ENCODE peak calls at places on chromosomes 11 and 22, in eight cellular contexts. O is colonic mucosa, H is nephron progenitor cell, B is Calu3, M is foreskin fibroblast, A is endothelial cell, D is omental fat pad, S is H1. U is an unnamed sample.

GRCh38 chr11:34819740-34820482 is 96.3 kb downstream of the APIP start:
- DNase-seq in O (no peak), H (no peak), B (no peak), M (no peak), A (no peak), D (no peak), S (no peak), U (no peak)

GRCh38 chr11:34243620-34244493 is 114.0 kb downstream of the ABTB2 start:
- DNase-seq in O (peak), H (no peak), B (peak), M (no peak), A (no peak), D (no peak), S (no peak), U (no peak)

GRCh38 chr22:36334081-36334831 is 53.5 kb downstream of the MYH9 start:
- DNase-seq in O (peak), H (no peak), B (no peak), M (no peak), A (peak), D (no peak), S (no peak), U (no peak)

GRCh38 chr11:13963949-13964770 is 1.6 kb downstream of the SPON1 start:
- DNase-seq in O (peak), H (peak), B (peak), M (no peak), A (peak), D (no peak), S (no peak), U (no peak)

GRCh38 chr11:77602385-77603105 is 12.8 kb downstream of the AQP11 start:
- DNase-seq in O (no peak), H (no peak), B (no peak), M (peak), A (no peak), D (no peak), S (no peak), U (no peak)

GRCh38 chr22:23180301-23180892 is at the start of gene BCR:
- DNase-seq in O (peak), H (peak), B (peak), M (peak), A (peak), D (no peak), S (no peak), U (peak)

GRCh38 chr22:49269371-49269770 is 558.3 kb downstream of the BRD1 start:
- DNase-seq in O (no peak), H (no peak), B (no peak), M (no peak), A (no peak), D (no peak), S (peak), U (no peak)

GRCh38 chr11:66315921-66316811 is 678 bp downstream of the CD248 start:
- DNase-seq in O (no peak), H (no peak), B (no peak), M (no peak), A (no peak), D (no peak), S (no peak), U (no peak)

GRCh38 chr11:2778630-2779498 is 79.1 kb upstream of the KCNQ1OT1 start:
- DNase-seq in O (peak), H (no peak), B (peak), M (peak), A (peak), D (no peak), S (no peak), U (peak)

GRCh38 chr22:27273386-27273785 is 528.2 kb downstream of the MN1 start:
- DNase-seq in O (no peak), H (no peak), B (no peak), M (no peak), A (no peak), D (no peak), S (no peak), U (no peak)

GRCh38 chr11:36033082-36033751 is 89.4 kb downstream of the LDLRAD3 start:
- DNase-seq in O (no peak), H (no peak), B (no peak), M (no peak), A (no peak), D (no peak), S (peak), U (no peak)

GRCh38 chr11:8374716-8375115 is 111.0 kb upstream of the LMO1 start:
- DNase-seq in O (no peak), H (no peak), B (no peak), M (no peak), A (no peak), D (no peak), S (no peak), U (no peak)

GRCh38 chr11:85647078-85647477 is 689 bp upstream of the TMEM126A start:
- DNase-seq in O (no peak), H (no peak), B (no peak), M (no peak), A (no peak), D (no peak), S (no peak), U (no peak)

GRCh38 chr11:67545280-67545679 is 22.0 kb upstream of the CABP2 start:
- DNase-seq in O (peak), H (no peak), B (peak), M (no peak), A (no peak), D (no peak), S (no peak), U (no peak)

GRCh38 chr11:94775576-94776327 is 7.6 kb downstream of the AMOTL1 start:
- DNase-seq in O (no peak), H (no peak), B (no peak), M (no peak), A (no peak), D (no peak), S (no peak), U (no peak)

GRCh38 chr11:107545101-107545514 is 20.4 kb downstream of the ALKBH8 start:
- DNase-seq in O (no peak), H (no peak), B (no peak), M (no peak), A (no peak), D (no peak), S (no peak), U (no peak)

GRCh38 chr11:8080674-8081590 is at the start of gene TUB:
- DNase-seq in O (no peak), H (peak), B (peak), M (no peak), A (peak), D (no peak), S (no peak), U (no peak)

GRCh38 chr11:76623884-76624419 is 46.6 kb downstream of the LRRC32 start:
- DNase-seq in O (peak), H (no peak), B (no peak), M (no peak), A (no peak), D (no peak), S (no peak), U (no peak)

GRCh38 chr22:49957826-49958461 is 2.6 kb upstream of the PIM3 start:
- DNase-seq in O (no peak), H (no peak), B (no peak), M (no peak), A (no peak), D (no peak), S (no peak), U (no peak)

GRCh38 chr11:47889714-47890441 is 41.7 kb upstream of the NUP160 start:
- DNase-seq in O (no peak), H (no peak), B (no peak), M (no peak), A (no peak), D (no peak), S (no peak), U (no peak)

GRCh38 chr11:114280696-114281095 is 15.5 kb upstream of the NNMT start:
- DNase-seq in O (peak), H (peak), B (peak), M (peak), A (peak), D (no peak), S (peak), U (no peak)

GRCh38 chr11:132427611-132428010 is 1057.2 kb downstream of the NTM start:
- DNase-seq in O (no peak), H (no peak), B (no peak), M (peak), A (no peak), D (no peak), S (no peak), U (no peak)

GRCh38 chr11:116073854-116074837 is 569.9 kb upstream of the CADM1 start:
- DNase-seq in O (no peak), H (no peak), B (no peak), M (no peak), A (no peak), D (no peak), S (no peak), U (no peak)

GRCh38 chr11:11251394-11251970 is 101.6 kb downstream of the CSNK2A3 start:
- DNase-seq in O (no peak), H (no peak), B (no peak), M (no peak), A (no peak), D (no peak), S (no peak), U (no peak)

GRCh38 chr11:48006301-48006992 is 26.1 kb downstream of the PTPRJ start:
- DNase-seq in O (no peak), H (no peak), B (no peak), M (peak), A (no peak), D (no peak), S (no peak), U (no peak)

GRCh38 chr11:57424137-57424801 is 2.7 kb downstream of the SLC43A3 start:
- DNase-seq in O (no peak), H (no peak), B (no peak), M (no peak), A (no peak), D (no peak), S (no peak), U (no peak)

GRCh38 chr11:61315260-61315659 is 17.6 kb downstream of the DDB1 start:
- DNase-seq in O (no peak), H (no peak), B (no peak), M (no peak), A (no peak), D (no peak), S (no peak), U (no peak)

GRCh38 chr22:27179161-27179560 is 521.8 kb downstream of the MIAT start:
- DNase-seq in O (no peak), H (no peak), B (no peak), M (no peak), A (no peak), D (no peak), S (no peak), U (no peak)

GRCh38 chr22:34370711-34371110 is 450.4 kb upstream of the LARGE1 start:
- DNase-seq in O (no peak), H (no peak), B (no peak), M (no peak), A (no peak), D (no peak), S (no peak), U (no peak)

GRCh38 chr22:45932066-45932465 is 44.9 kb downstream of the WNT7B start:
- DNase-seq in O (no peak), H (no peak), B (no peak), M (no peak), A (no peak), D (no peak), S (no peak), U (no peak)

GRCh38 chr11:26949846-26950245 is 44.1 kb upstream of the FIBIN start:
- DNase-seq in O (no peak), H (no peak), B (no peak), M (peak), A (no peak), D (no peak), S (no peak), U (no peak)

DNA sequence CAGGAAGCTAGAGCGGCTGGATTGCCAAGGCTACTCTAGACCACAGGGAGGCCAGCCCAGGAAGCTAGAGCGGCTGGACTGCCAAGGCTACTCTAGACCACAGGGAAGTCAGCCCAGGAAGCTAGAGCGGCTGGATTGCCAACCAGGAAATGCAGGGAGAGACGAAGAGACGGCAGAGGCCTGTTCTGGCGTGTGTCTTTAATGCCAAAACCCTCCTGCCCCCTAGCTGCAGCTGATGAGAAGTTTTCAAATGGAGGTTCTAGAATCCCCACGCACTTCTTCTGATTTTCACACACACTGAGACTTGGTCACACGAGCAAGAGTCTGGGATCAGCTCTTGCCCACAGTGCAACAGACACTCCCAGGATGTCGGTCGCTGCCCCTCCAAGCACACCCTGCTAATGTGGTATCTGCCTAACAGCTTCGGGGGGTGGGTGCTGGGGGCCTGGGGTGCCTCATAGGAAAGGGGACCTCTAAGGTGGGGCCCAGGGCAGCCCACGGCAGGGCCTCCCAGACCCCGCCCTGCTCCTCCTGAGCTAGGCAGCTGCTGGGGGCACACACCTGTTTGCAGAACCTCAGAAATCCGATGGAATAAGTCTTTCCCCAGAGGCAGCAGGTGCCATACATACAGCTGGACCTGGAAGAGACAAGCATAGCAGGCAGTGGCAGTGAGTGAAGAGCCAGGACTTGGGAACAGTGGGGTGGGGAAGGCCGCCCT is 28.5 kb downstream of the MAFF start:
- DNase-seq in O (peak), H (no peak), B (no peak), M (peak), A (peak), D (no peak), S (no peak), U (peak)
- TF ChIP-seq CTCF in O (peak), H (peak), B (no peak), M (no peak), A (peak), D (no peak), S (peak), U (peak)

GRCh38 chr11:17905477-17905876 is 107.4 kb downstream of the SERGEF start:
- DNase-seq in O (no peak), H (no peak), B (no peak), M (no peak), A (no peak), D (no peak), S (no peak), U (no peak)
- TF ChIP-seq CTCF in O (no peak), H (no peak), B (no peak), M (no peak), A (no peak), D (no peak), S (no peak), U (no peak)

GRCh38 chr11:838441-839279 is 3.7 kb downstream of the POLR2L start:
- DNase-seq in O (peak), H (no peak), B (no peak), M (peak), A (peak), D (no peak), S (no peak), U (no peak)
- TF ChIP-seq CTCF in O (no peak), H (peak), B (peak), M (no peak), A (peak), D (no peak), S (no peak), U (no peak)

GRCh38 chr11:117239295-117239694 is 6.8 kb downstream of the RNF214 start:
- DNase-seq in O (no peak), H (no peak), B (no peak), M (peak), A (no peak), D (no peak), S (no peak), U (no peak)
- TF ChIP-seq CTCF in O (no peak), H (no peak), B (no peak), M (peak), A (no peak), D (no peak), S (no peak), U (no peak)

DNA sequence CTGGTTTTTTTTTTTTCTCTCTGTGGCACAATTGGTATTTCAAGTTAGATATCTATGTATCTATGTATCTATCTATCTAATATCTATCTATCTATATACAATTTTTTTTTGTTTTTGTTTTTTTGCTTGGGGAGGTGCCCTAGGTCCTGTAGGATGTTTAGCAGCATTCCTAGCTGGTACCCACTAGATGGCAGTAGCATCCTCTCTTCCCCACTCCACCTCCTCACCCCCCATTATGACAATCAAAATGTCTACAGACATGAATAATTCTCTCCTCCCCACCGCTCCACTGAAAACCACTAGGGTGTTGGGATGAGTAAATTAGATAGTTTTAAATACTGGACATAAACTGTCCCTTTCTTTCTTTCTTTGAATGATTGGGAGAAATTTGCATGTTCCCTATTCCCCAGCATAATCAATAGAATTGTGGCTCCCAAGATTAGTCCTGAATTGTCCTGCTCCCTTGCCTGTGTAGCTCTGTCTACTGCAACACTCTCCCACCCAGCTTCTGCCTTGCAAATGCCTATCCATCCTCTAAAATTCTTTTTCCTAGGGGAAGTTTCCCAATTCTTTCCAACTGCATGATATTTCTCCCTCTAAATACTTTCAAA is 1152.4 kb downstream of the LRRC4C start:
- DNase-seq in O (no peak), H (peak), B (no peak), M (peak), A (peak), D (no peak), S (no peak), U (no peak)
- TF ChIP-seq CTCF in O (peak), H (peak), B (peak), M (peak), A (peak), D (no peak), S (peak), U (no peak)